ENCODE peak calls at places on chromosome 6, in five cellular contexts. Z is stimulated activated CD8-positive, alpha-beta memory T cell treated with anti-CD3 and anti-CD28 coated beads, Interleukin-7, amount 100 ng/mL, for 1 hour; N is AG20443; U is M059J; F is NCI-H1930. K is an unnamed sample.

GRCh38 chr6:158766621-158767435 is 52.3 kb downstream of the EZR start:
- DNase-seq in N (no peak), F (no peak), Z (no peak), U (peak), K (no peak)

GRCh38 chr6:158009935-158010585 is 28.4 kb downstream of the SYNJ2 start:
- DNase-seq in F (no peak), Z (no peak), N (no peak), U (no peak), K (no peak)

GRCh38 chr6:131778134-131778533 is 29.7 kb upstream of the ENPP1 start:
- DNase-seq in U (no peak), Z (no peak), F (no peak), N (no peak), K (no peak)

GRCh38 chr6:31874836-31875572 is 3.8 kb downstream of the SLC44A4 start:
- DNase-seq in F (no peak), N (no peak), U (no peak), Z (no peak), K (no peak)

GRCh38 chr6:17413313-17413750 is 19.9 kb downstream of the CAP2 start:
- DNase-seq in F (no peak), U (peak), N (no peak), Z (no peak), K (no peak)

GRCh38 chr6:84638286-84638685 is 126.1 kb downstream of the TBX18 start:
- DNase-seq in Z (no peak), N (no peak), F (no peak), U (no peak), K (no peak)

GRCh38 chr6:28757429-28758045 is 166.2 kb downstream of the TRIM27 start:
- DNase-seq in N (no peak), Z (no peak), F (no peak), U (peak), K (no peak)

GRCh38 chr6:98678481-98678880 is 155.9 kb upstream of the POU3F2 start:
- DNase-seq in N (no peak), F (no peak), Z (no peak), U (peak), K (no peak)

GRCh38 chr6:49979584-49979983 is 10.2 kb upstream of the DEFB113 start:
- DNase-seq in N (no peak), U (peak), Z (no peak), F (no peak), K (no peak)

GRCh38 chr6:156731436-156731835 is 45.7 kb upstream of the ARID1B start:
- DNase-seq in F (no peak), N (peak), U (peak), Z (no peak), K (no peak)